ENCODE peak calls at places on chromosomes 12 and 14, in five cellular contexts. One of them, this sample, is unnamed.

GRCh38 chr14:47976139-47976538 is 300.7 kb upstream of the MDGA2 start:
- DNase-seq in tibial nerve: no peak
- DNase-seq in GM12865: no peak
- DNase-seq in fibroblast of the aortic adventitia: no peak
- DNase-seq in cardiac muscle cell: no peak
- DNase-seq in this sample: no peak

GRCh38 chr12:7065073-7065623 is 4.6 kb downstream of the C1S start:
- DNase-seq in tibial nerve: no peak
- DNase-seq in GM12865: no peak
- DNase-seq in fibroblast of the aortic adventitia: no peak
- DNase-seq in cardiac muscle cell: no peak
- DNase-seq in this sample: no peak

GRCh38 chr12:66804555-66804954 is 125.7 kb upstream of the GRIP1 start:
- DNase-seq in cardiac muscle cell: no peak
- DNase-seq in fibroblast of the aortic adventitia: no peak
- DNase-seq in tibial nerve: no peak
- DNase-seq in GM12865: no peak
- DNase-seq in this sample: no peak

GRCh38 chr12:33942172-33942571 is 80.1 kb upstream of the ALG10 start:
- DNase-seq in cardiac muscle cell: no peak
- DNase-seq in GM12865: no peak
- DNase-seq in fibroblast of the aortic adventitia: no peak
- DNase-seq in tibial nerve: no peak
- DNase-seq in this sample: no peak

GRCh38 chr12:131726-132465 is 65.3 kb downstream of the IQSEC3 start:
- DNase-seq in cardiac muscle cell: no peak
- DNase-seq in fibroblast of the aortic adventitia: no peak
- DNase-seq in GM12865: no peak
- DNase-seq in tibial nerve: no peak
- DNase-seq in this sample: no peak

GRCh38 chr14:65957631-65958205 is 528.5 kb upstream of the CCDC196 start:
- DNase-seq in fibroblast of the aortic adventitia: no peak
- DNase-seq in tibial nerve: no peak
- DNase-seq in GM12865: no peak
- DNase-seq in cardiac muscle cell: no peak
- DNase-seq in this sample: no peak

GRCh38 chr12:47722136-47722834 is 3.0 kb downstream of the ENDOU start:
- DNase-seq in cardiac muscle cell: no peak
- DNase-seq in fibroblast of the aortic adventitia: no peak
- DNase-seq in tibial nerve: no peak
- DNase-seq in GM12865: no peak
- DNase-seq in this sample: no peak

GRCh38 chr12:109820921-109821381 is 12.2 kb downstream of the TRPV4 start:
- DNase-seq in GM12865: no peak
- DNase-seq in cardiac muscle cell: no peak
- DNase-seq in tibial nerve: no peak
- DNase-seq in fibroblast of the aortic adventitia: no peak
- DNase-seq in this sample: no peak

GRCh38 chr12:116313194-116313910 is 35.9 kb upstream of the MED13L start:
- DNase-seq in tibial nerve: no peak
- DNase-seq in cardiac muscle cell: no peak
- DNase-seq in fibroblast of the aortic adventitia: peak
- DNase-seq in GM12865: no peak
- DNase-seq in this sample: no peak

GRCh38 chr12:115597157-115597712 is 680.3 kb downstream of the MED13L start:
- DNase-seq in cardiac muscle cell: no peak
- DNase-seq in GM12865: peak
- DNase-seq in tibial nerve: no peak
- DNase-seq in fibroblast of the aortic adventitia: peak
- DNase-seq in this sample: no peak

GRCh38 chr12:106112094-106112822 is 26.5 kb downstream of the NUAK1 start:
- DNase-seq in cardiac muscle cell: no peak
- DNase-seq in GM12865: no peak
- DNase-seq in fibroblast of the aortic adventitia: no peak
- DNase-seq in tibial nerve: no peak
- DNase-seq in this sample: no peak

GRCh38 chr12:39931231-39931630 is 174.7 kb downstream of the SLC2A13 start:
- DNase-seq in tibial nerve: no peak
- DNase-seq in cardiac muscle cell: no peak
- DNase-seq in fibroblast of the aortic adventitia: no peak
- DNase-seq in GM12865: no peak
- DNase-seq in this sample: no peak

GRCh38 chr12:115528466-115528865 is 749.0 kb downstream of the MED13L start:
- DNase-seq in tibial nerve: no peak
- DNase-seq in GM12865: no peak
- DNase-seq in cardiac muscle cell: no peak
- DNase-seq in fibroblast of the aortic adventitia: no peak
- DNase-seq in this sample: no peak

GRCh38 chr14:72173038-72173720 is 240.9 kb downstream of the RGS6 start:
- DNase-seq in tibial nerve: no peak
- DNase-seq in fibroblast of the aortic adventitia: no peak
- DNase-seq in cardiac muscle cell: no peak
- DNase-seq in GM12865: no peak
- DNase-seq in this sample: no peak

GRCh38 chr14:100586520-100587247 is 533 bp downstream of the BEGAIN start:
- DNase-seq in GM12865: no peak
- DNase-seq in fibroblast of the aortic adventitia: no peak
- DNase-seq in cardiac muscle cell: peak
- DNase-seq in tibial nerve: peak
- DNase-seq in this sample: no peak

GRCh38 chr12:52119398-52120254 is 40.1 kb downstream of the SMIM41 start:
- DNase-seq in fibroblast of the aortic adventitia: peak
- DNase-seq in GM12865: peak
- DNase-seq in cardiac muscle cell: peak
- DNase-seq in tibial nerve: no peak
- DNase-seq in this sample: no peak

GRCh38 chr12:11944321-11944720 is 126.4 kb upstream of the BCL2L14 start:
- DNase-seq in tibial nerve: no peak
- DNase-seq in cardiac muscle cell: no peak
- DNase-seq in fibroblast of the aortic adventitia: no peak
- DNase-seq in GM12865: peak
- DNase-seq in this sample: no peak

GRCh38 chr12:6235499-6235898 is 35.3 kb downstream of the CD9 start:
- DNase-seq in fibroblast of the aortic adventitia: no peak
- DNase-seq in cardiac muscle cell: no peak
- DNase-seq in tibial nerve: no peak
- DNase-seq in GM12865: no peak
- DNase-seq in this sample: no peak

GRCh38 chr14:101687756-101688546 is 73.6 kb upstream of the PPP2R5C start:
- DNase-seq in fibroblast of the aortic adventitia: no peak
- DNase-seq in cardiac muscle cell: no peak
- DNase-seq in tibial nerve: no peak
- DNase-seq in GM12865: no peak
- DNase-seq in this sample: no peak

GRCh38 chr12:125064492-125064891 is 743 bp upstream of the AACS start:
- DNase-seq in cardiac muscle cell: no peak
- DNase-seq in fibroblast of the aortic adventitia: no peak
- DNase-seq in tibial nerve: no peak
- DNase-seq in GM12865: no peak
- DNase-seq in this sample: no peak

GRCh38 chr14:74569826-74570591 is 42.0 kb downstream of the LTBP2 start:
- DNase-seq in cardiac muscle cell: no peak
- DNase-seq in GM12865: no peak
- DNase-seq in fibroblast of the aortic adventitia: peak
- DNase-seq in tibial nerve: no peak
- DNase-seq in this sample: no peak

GRCh38 chr12:93622485-93622884 is 50.0 kb downstream of the SOCS2 start:
- DNase-seq in cardiac muscle cell: no peak
- DNase-seq in tibial nerve: no peak
- DNase-seq in fibroblast of the aortic adventitia: peak
- DNase-seq in GM12865: no peak
- DNase-seq in this sample: no peak

GRCh38 chr12:106981781-106982180 is 5.2 kb downstream of the MTERF2 start:
- DNase-seq in tibial nerve: no peak
- DNase-seq in GM12865: no peak
- DNase-seq in cardiac muscle cell: no peak
- DNase-seq in fibroblast of the aortic adventitia: peak
- DNase-seq in this sample: no peak

GRCh38 chr14:104701383-104702076 is 12.1 kb downstream of the INF2 start:
- DNase-seq in GM12865: no peak
- DNase-seq in fibroblast of the aortic adventitia: no peak
- DNase-seq in cardiac muscle cell: no peak
- DNase-seq in tibial nerve: no peak
- DNase-seq in this sample: no peak

GRCh38 chr12:28550757-28551381 is 360.6 kb downstream of the CCDC91 start:
- DNase-seq in fibroblast of the aortic adventitia: peak
- DNase-seq in tibial nerve: no peak
- DNase-seq in cardiac muscle cell: no peak
- DNase-seq in GM12865: no peak
- DNase-seq in this sample: no peak

GRCh38 chr12:29782285-29782820 is 1.4 kb downstream of the TMTC1 start:
- DNase-seq in cardiac muscle cell: peak
- DNase-seq in tibial nerve: no peak
- DNase-seq in GM12865: peak
- DNase-seq in fibroblast of the aortic adventitia: peak
- DNase-seq in this sample: peak

GRCh38 chr14:75383721-75384120 is 44.1 kb upstream of the JDP2 start:
- DNase-seq in tibial nerve: no peak
- DNase-seq in fibroblast of the aortic adventitia: no peak
- DNase-seq in GM12865: no peak
- DNase-seq in cardiac muscle cell: no peak
- DNase-seq in this sample: no peak

GRCh38 chr14:73295198-73295796 is 58.0 kb downstream of the PAPLN start:
- DNase-seq in tibial nerve: no peak
- DNase-seq in GM12865: peak
- DNase-seq in fibroblast of the aortic adventitia: peak
- DNase-seq in cardiac muscle cell: peak
- DNase-seq in this sample: no peak

GRCh38 chr12:54631988-54632728 is 2.5 kb downstream of the LACRT start:
- DNase-seq in GM12865: no peak
- DNase-seq in fibroblast of the aortic adventitia: no peak
- DNase-seq in tibial nerve: no peak
- DNase-seq in cardiac muscle cell: peak
- DNase-seq in this sample: no peak
- TF ChIP-seq CTCF in GM12865: no peak
- TF ChIP-seq CTCF in fibroblast of the aortic adventitia: no peak
- TF ChIP-seq CTCF in tibial nerve: no peak
- TF ChIP-seq CTCF in cardiac muscle cell: peak
- TF ChIP-seq CTCF in this sample: no peak

GRCh38 chr14:50853891-50854290 is 18.0 kb upstream of the ABHD12B start:
- DNase-seq in cardiac muscle cell: no peak
- DNase-seq in fibroblast of the aortic adventitia: no peak
- DNase-seq in tibial nerve: no peak
- DNase-seq in GM12865: no peak
- DNase-seq in this sample: no peak
- H3K4me3 ChIP-seq in cardiac muscle cell: no peak
- H3K4me3 ChIP-seq in fibroblast of the aortic adventitia: no peak
- H3K4me3 ChIP-seq in tibial nerve: no peak
- H3K4me3 ChIP-seq in GM12865: no peak
- H3K4me3 ChIP-seq in this sample: no peak

GRCh38 chr14:57066463-57066862 is 202.2 kb downstream of the EXOC5 start:
- DNase-seq in tibial nerve: no peak
- DNase-seq in cardiac muscle cell: no peak
- DNase-seq in fibroblast of the aortic adventitia: no peak
- DNase-seq in GM12865: no peak
- DNase-seq in this sample: no peak

GRCh38 chr14:57068511-57068910 is 200.2 kb downstream of the EXOC5 start:
- DNase-seq in fibroblast of the aortic adventitia: no peak
- DNase-seq in GM12865: no peak
- DNase-seq in cardiac muscle cell: no peak
- DNase-seq in tibial nerve: no peak
- DNase-seq in this sample: no peak

GRCh38 chr14:57069702-57070101 is 199.0 kb downstream of the EXOC5 start:
- DNase-seq in tibial nerve: no peak
- DNase-seq in cardiac muscle cell: no peak
- DNase-seq in GM12865: no peak
- DNase-seq in fibroblast of the aortic adventitia: no peak
- DNase-seq in this sample: no peak

GRCh38 chr14:57071639-57072038 is 197.1 kb downstream of the EXOC5 start:
- DNase-seq in cardiac muscle cell: no peak
- DNase-seq in fibroblast of the aortic adventitia: no peak
- DNase-seq in GM12865: no peak
- DNase-seq in tibial nerve: no peak
- DNase-seq in this sample: no peak

DNA sequence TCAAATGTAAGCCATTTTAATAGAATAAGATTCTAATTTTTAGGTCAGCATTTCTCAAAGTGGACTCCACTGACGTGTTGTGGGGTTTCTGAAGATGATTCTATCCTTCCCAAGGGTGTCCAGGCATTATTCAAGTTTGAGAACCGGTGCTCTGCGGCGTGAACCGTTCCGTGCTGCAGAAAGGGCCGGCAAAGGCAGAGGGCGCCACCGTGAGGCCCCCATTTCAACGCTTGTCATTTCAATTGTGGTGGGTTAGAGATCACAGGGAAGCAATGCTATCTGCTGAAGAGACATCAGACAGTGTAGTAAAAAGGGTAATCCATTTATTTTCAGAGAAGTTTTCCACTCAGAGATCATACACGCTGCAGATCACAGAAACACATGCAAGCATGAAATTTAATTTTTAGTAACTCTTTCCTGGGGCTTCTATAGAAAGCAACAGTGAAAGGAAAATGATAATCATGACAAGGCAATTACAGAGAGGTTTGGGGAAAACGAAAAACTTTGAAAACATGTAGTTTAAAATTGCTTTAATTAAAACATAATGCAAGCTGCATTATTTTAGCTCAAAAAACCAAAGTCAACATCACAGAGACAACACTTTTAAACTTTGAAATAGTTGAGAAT is 201.7 kb downstream of the EXOC5 start:
- DNase-seq in cardiac muscle cell: peak
- DNase-seq in fibroblast of the aortic adventitia: peak
- DNase-seq in tibial nerve: no peak
- DNase-seq in GM12865: peak
- DNase-seq in this sample: no peak
- TF ChIP-seq CTCF in cardiac muscle cell: peak
- TF ChIP-seq CTCF in fibroblast of the aortic adventitia: peak
- TF ChIP-seq CTCF in tibial nerve: peak
- TF ChIP-seq CTCF in GM12865: peak
- TF ChIP-seq CTCF in this sample: no peak

GRCh38 chr14:103140316-103141109 is 17.3 kb downstream of the TNFAIP2 start:
- DNase-seq in GM12865: peak
- DNase-seq in tibial nerve: no peak
- DNase-seq in fibroblast of the aortic adventitia: no peak
- DNase-seq in cardiac muscle cell: no peak
- DNase-seq in this sample: no peak
- H3K4me3 ChIP-seq in GM12865: peak
- H3K4me3 ChIP-seq in tibial nerve: no peak
- H3K4me3 ChIP-seq in fibroblast of the aortic adventitia: no peak
- H3K4me3 ChIP-seq in cardiac muscle cell: no peak
- H3K4me3 ChIP-seq in this sample: no peak

DNA sequence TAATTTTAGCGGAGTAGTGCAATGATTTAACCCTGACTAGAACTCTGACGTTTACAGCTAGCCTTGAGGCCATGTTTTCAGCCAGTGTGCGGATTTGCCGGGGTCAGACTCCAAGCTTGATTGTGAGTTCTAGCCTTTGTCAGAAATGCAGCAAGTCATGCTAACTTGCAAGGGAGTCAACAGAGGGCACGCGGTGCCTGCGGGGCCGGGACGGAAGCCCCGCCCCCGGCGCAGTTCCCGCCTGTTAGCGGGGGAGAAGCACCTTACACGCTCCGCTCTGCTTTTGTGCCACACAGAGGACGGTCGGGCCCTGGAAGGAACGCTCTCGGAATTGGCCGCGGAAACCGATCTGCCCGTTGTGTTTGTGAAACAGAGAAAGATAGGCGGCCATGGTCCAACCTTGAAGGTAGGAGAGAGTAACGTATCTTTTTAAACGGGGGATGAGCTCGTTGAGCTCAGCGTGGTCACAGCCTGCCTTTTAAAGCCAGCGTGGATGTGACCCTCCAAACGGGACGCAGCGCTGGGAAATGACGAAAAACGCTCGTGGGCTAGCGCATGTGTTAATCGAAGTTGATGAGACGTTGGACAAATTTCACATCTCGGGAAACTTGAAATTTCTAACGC is 14.8 kb upstream of the EID3 start:
- DNase-seq in GM12865: peak
- DNase-seq in cardiac muscle cell: peak
- DNase-seq in tibial nerve: peak
- DNase-seq in fibroblast of the aortic adventitia: peak
- DNase-seq in this sample: peak
- TF ChIP-seq CTCF in GM12865: no peak
- TF ChIP-seq CTCF in cardiac muscle cell: peak
- TF ChIP-seq CTCF in tibial nerve: no peak
- TF ChIP-seq CTCF in fibroblast of the aortic adventitia: no peak
- TF ChIP-seq CTCF in this sample: no peak